ENCODE peak calls at places on chromosomes 5 and 9, in ten cellular contexts. L, N, G, I, U, T, Y, J, S and A are unnamed samples. For H3K4me1 and H3K27me3, the result is how much of the 10 kb centered on the place peaks cover.

GRCh38 chr9:109118802-109119438 is 827 bp downstream of the TMEM245 start:
- DNase-seq in S (no peak), J (peak), N (peak), Y (peak), U (no peak), L (no peak), T (no peak), I (peak), G (peak), A (no peak)

GRCh38 chr9:21080793-21081192 is 3.1 kb upstream of the IFNB1 start:
- DNase-seq in I (no peak), S (no peak), Y (no peak), L (no peak), J (no peak), U (no peak), N (no peak), T (no peak), G (no peak), A (no peak)

GRCh38 chr5:141810702-141811101 is 67.5 kb downstream of the PCDH1 start:
- DNase-seq in I (no peak), U (no peak), S (no peak), T (no peak), G (no peak), N (no peak), L (no peak), Y (no peak), J (no peak), A (no peak)

GRCh38 chr5:108212775-108213346 is 169.0 kb downstream of the FBXL17 start:
- DNase-seq in T (no peak), U (no peak), J (no peak), S (no peak), G (peak), L (no peak), I (peak), Y (peak), N (peak), A (no peak)

GRCh38 chr5:134465856-134466240 is 54.2 kb upstream of the CDKN2AIPNL start:
- DNase-seq in T (peak), I (peak), J (peak), Y (peak), L (peak), S (peak), G (peak), N (peak), U (peak), A (peak)

GRCh38 chr9:136251264-136252115 is 5.9 kb upstream of the QSOX2 start:
- DNase-seq in N (no peak), T (no peak), J (peak), S (no peak), U (no peak), I (no peak), Y (no peak), L (no peak), G (no peak), A (no peak)

GRCh38 chr9:109780453-109781033 is 545 bp downstream of the PALM2AKAP2 start:
- DNase-seq in I (peak), N (no peak), L (no peak), T (no peak), S (no peak), J (no peak), Y (no peak), G (peak), U (no peak), A (no peak)

GRCh38 chr9:126127591-126127990 is 199.0 kb upstream of the MVB12B start:
- DNase-seq in G (no peak), S (no peak), T (no peak), L (no peak), U (no peak), I (no peak), N (no peak), Y (no peak), J (no peak), A (no peak)

GRCh38 chr9:31996331-31996730 is 388.1 kb upstream of the ACO1 start:
- DNase-seq in G (no peak), U (no peak), L (no peak), J (no peak), S (no peak), I (peak), N (no peak), Y (no peak), T (no peak), A (no peak)

GRCh38 chr5:136054133-136054996 is 25.6 kb downstream of the TGFBI start:
- DNase-seq in I (no peak), N (no peak), T (no peak), L (no peak), G (peak), S (peak), J (no peak), Y (peak), U (no peak), A (no peak)

GRCh38 chr9:70034292-70034711 is 9.3 kb upstream of the MAMDC2 start:
- DNase-seq in T (no peak), L (no peak), G (no peak), J (no peak), Y (peak), U (no peak), S (no peak), I (no peak), N (no peak), A (no peak)

GRCh38 chr9:75083188-75083976 is 4.6 kb downstream of the NMRK1 start:
- DNase-seq in U (peak), S (no peak), J (no peak), N (peak), I (peak), Y (no peak), G (no peak), T (peak), L (no peak), A (peak)

GRCh38 chr9:131747352-131747751 is 7.5 kb upstream of the RAPGEF1 start:
- DNase-seq in N (no peak), S (no peak), G (peak), J (peak), L (no peak), U (no peak), T (no peak), I (peak), Y (peak), A (no peak)

GRCh38 chr5:114839360-114839759 is 330.3 kb downstream of the TRIM36 start:
- DNase-seq in S (no peak), U (no peak), T (no peak), N (no peak), J (no peak), Y (no peak), L (no peak), I (no peak), G (no peak), A (no peak)

GRCh38 chr5:42745426-42745825 is 11.2 kb upstream of the CCDC152 start:
- DNase-seq in N (no peak), G (peak), T (peak), L (no peak), S (no peak), I (peak), J (no peak), Y (no peak), U (no peak), A (no peak)

GRCh38 chr5:180070726-180071417 is 687 bp downstream of the RNF130 start:
- DNase-seq in U (no peak), J (peak), I (peak), L (no peak), N (no peak), G (peak), S (no peak), T (peak), Y (peak), A (no peak)

GRCh38 chr9:112061152-112061740 is 113.9 kb downstream of the SUSD1 start:
- DNase-seq in U (peak), N (peak), Y (peak), J (peak), S (peak), G (peak), T (peak), L (peak), I (no peak), A (no peak)

GRCh38 chr5:9545301-9545958 is 445 bp downstream of the SEMA5A start:
- DNase-seq in I (peak), U (peak), J (no peak), G (peak), L (no peak), Y (no peak), N (no peak), T (peak), S (no peak), A (no peak)

GRCh38 chr9:91253488-91253887 is 108.2 kb downstream of the AUH start:
- DNase-seq in I (no peak), J (no peak), S (no peak), Y (peak), N (no peak), T (no peak), L (peak), U (no peak), G (no peak), A (no peak)

GRCh38 chr9:89674667-89675402 is 70.0 kb downstream of the GADD45G start:
- DNase-seq in G (peak), S (no peak), J (peak), L (no peak), U (no peak), I (peak), N (no peak), Y (no peak), T (peak), A (no peak)

GRCh38 chr5:52961238-52961637 is 27.9 kb upstream of the ITGA2 start:
- DNase-seq in S (no peak), J (no peak), Y (no peak), I (no peak), U (no peak), T (no peak), N (no peak), G (peak), L (no peak), A (no peak)

GRCh38 chr5:103119067-103119764 is 722 bp downstream of the GIN1 start:
- DNase-seq in I (no peak), N (no peak), U (no peak), G (peak), T (no peak), L (no peak), J (no peak), Y (peak), S (no peak), A (no peak)

GRCh38 chr9:137055385-137056364 is 1.8 kb upstream of the ENTPD2 start:
- DNase-seq in N (peak), U (no peak), G (peak), S (peak), I (peak), L (no peak), T (peak), J (peak), Y (peak), A (no peak)

GRCh38 chr9:114691046-114691955 is 9.3 kb upstream of the TEX48 start:
- DNase-seq in U (no peak), G (peak), Y (peak), J (no peak), N (no peak), L (peak), T (no peak), S (no peak), I (no peak), A (peak)

GRCh38 chr5:154756203-154756870 is 1.2 kb downstream of the LARP1 start:
- DNase-seq in N (peak), L (peak), J (peak), G (peak), T (peak), U (peak), Y (no peak), S (peak), I (peak), A (peak)

GRCh38 chr9:111598730-111599091 is 736 bp downstream of the PTGR1 start:
- DNase-seq in J (peak), S (peak), I (no peak), G (peak), N (peak), Y (peak), U (peak), T (peak), L (no peak), A (no peak)

GRCh38 chr5:105565531-105565930 is 2002.9 kb upstream of the NUDT12 start:
- DNase-seq in N (no peak), S (no peak), G (no peak), Y (no peak), T (no peak), J (no peak), I (no peak), L (no peak), U (no peak), A (no peak)

GRCh38 chr9:133760713-133761290 is 22.6 kb upstream of the SARDH start:
- DNase-seq in U (peak), J (no peak), Y (no peak), G (no peak), I (no peak), S (peak), L (no peak), N (no peak), T (no peak), A (no peak)

GRCh38 chr9:74006935-74007334 is 490.2 kb upstream of the RORB start:
- DNase-seq in Y (no peak), N (no peak), T (no peak), L (no peak), U (no peak), S (no peak), I (peak), J (no peak), G (no peak), A (no peak)

GRCh38 chr9:137095664-137096517 is 9.1 kb downstream of the MAN1B1 start:
- DNase-seq in U (peak), N (no peak), G (no peak), I (no peak), J (no peak), Y (no peak), S (no peak), T (peak), L (peak), A (peak)

GRCh38 chr5:167030500-167031120 is 1260.8 kb upstream of the WWC1 start:
- DNase-seq in Y (no peak), N (no peak), I (peak), U (no peak), G (peak), T (peak), L (no peak), S (no peak), J (no peak), A (no peak)

GRCh38 chr9:76887951-76888350 is 18.0 kb downstream of the PRUNE2 start:
- DNase-seq in T (no peak), Y (no peak), J (no peak), S (no peak), N (no peak), G (no peak), U (no peak), I (no peak), L (no peak), A (no peak)

GRCh38 chr5:135700731-135701130 is 121.9 kb upstream of the CXCL14 start:
- DNase-seq in Y (no peak), S (no peak), L (no peak), I (no peak), U (no peak), N (no peak), T (no peak), J (no peak), G (no peak), A (no peak)

GRCh38 chr5:173920024-173920753 is 32.0 kb downstream of the CPEB4 start:
- DNase-seq in T (no peak), J (no peak), I (peak), S (no peak), Y (peak), G (peak), U (no peak), L (no peak), N (no peak), A (no peak)

DNA sequence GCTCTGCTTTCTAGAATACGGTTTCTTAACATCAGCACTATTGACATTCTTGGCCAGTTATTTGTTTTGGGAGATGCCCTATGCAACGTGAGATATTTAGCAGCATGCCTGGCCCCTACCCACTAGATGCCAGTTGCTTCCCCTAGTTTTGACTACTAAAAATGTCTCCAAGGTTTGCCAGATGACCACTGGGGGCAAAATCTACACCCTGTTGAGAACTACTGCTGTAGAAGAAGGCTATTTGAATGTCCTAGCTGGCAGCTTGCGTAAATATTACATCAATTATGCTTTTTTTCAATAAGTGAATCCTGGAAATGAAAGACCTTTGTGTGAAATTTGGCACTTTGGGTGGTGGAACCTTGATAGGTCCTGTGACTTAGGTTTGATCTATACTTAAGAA is 5.0 kb downstream of the NCBP1 start:
- DNase-seq in J (no peak), T (no peak), L (no peak), S (no peak), I (peak), U (no peak), G (peak), Y (no peak), N (no peak), A (no peak)
- H3K4me3 ChIP-seq in J (no peak), T (no peak), L (no peak), S (no peak), I (no peak), U (no peak), G (no peak), Y (no peak), N (no peak), A (no peak)

GRCh38 chr5:34598177-34598794 is 57.8 kb upstream of the RAI14 start:
- DNase-seq in U (no peak), T (no peak), Y (peak), L (no peak), S (peak), J (peak), I (no peak), N (no peak), G (peak), A (no peak)
- H3K4me1 ChIP-seq in U (under half), T (under half), Y (under half), L (under half), S (under half), J (under half), I (under half), N (under half), G (under half), A (under half)

GRCh38 chr9:128588581-128589233 is 36.3 kb downstream of the SPTAN1 start:
- DNase-seq in T (no peak), L (no peak), I (no peak), J (no peak), G (no peak), S (no peak), Y (no peak), U (no peak), N (no peak), A (no peak)
- H3K27me3 ChIP-seq in T (under half), L (under half), I (under half), J (under half), G (under half), S (under half), Y (under half), U (under half), N (under half), A (under half)

GRCh38 chr9:128056887-128057723 is 10.0 kb downstream of the NAIF1 start:
- DNase-seq in G (no peak), T (peak), J (peak), L (no peak), N (no peak), U (no peak), Y (peak), S (no peak), I (peak), A (no peak)

GRCh38 chr9:128056086-128056485 is 11.0 kb downstream of the NAIF1 start:
- DNase-seq in G (no peak), T (no peak), L (no peak), I (no peak), Y (no peak), S (no peak), J (no peak), U (no peak), N (no peak), A (no peak)

GRCh38 chr9:128061305-128061704 is 5.8 kb downstream of the NAIF1 start:
- DNase-seq in I (no peak), N (no peak), T (no peak), S (no peak), U (no peak), Y (no peak), J (no peak), L (no peak), G (no peak), A (no peak)

GRCh38 chr9:128057724-128058409 is 9.3 kb downstream of the NAIF1 start:
- DNase-seq in J (no peak), Y (no peak), G (no peak), U (no peak), S (no peak), T (no peak), L (no peak), I (no peak), N (no peak), A (no peak)

GRCh38 chr9:128059365-128059983 is 7.6 kb downstream of the NAIF1 start:
- DNase-seq in T (no peak), N (peak), S (no peak), U (no peak), L (no peak), G (no peak), I (no peak), J (no peak), Y (no peak), A (no peak)
- H3K4me3 ChIP-seq in T (no peak), N (no peak), S (no peak), U (no peak), L (no peak), G (no peak), I (no peak), J (no peak), Y (no peak), A (no peak)

GRCh38 chr5:176389114-176389768 is 690 bp downstream of the HIGD2A start:
- DNase-seq in T (no peak), L (no peak), N (no peak), I (no peak), J (no peak), G (no peak), S (no peak), U (no peak), Y (no peak), A (no peak)
- H3K4me1 ChIP-seq in T (under half), L (under half), N (under half), I (under half), J (under half), G (under half), S (under half), U (under half), Y (under half), A (under half)

GRCh38 chr5:159095882-159096554 is 3.7 kb downstream of the EBF1 start:
- DNase-seq in L (no peak), Y (no peak), S (no peak), J (no peak), G (no peak), U (no peak), T (no peak), I (peak), N (no peak), A (no peak)

GRCh38 chr5:159097461-159098284 is 2.0 kb downstream of the EBF1 start:
- DNase-seq in S (peak), T (no peak), L (no peak), U (no peak), I (peak), J (no peak), G (peak), Y (peak), N (no peak), A (no peak)

GRCh38 chr5:159094745-159095144 is 5.0 kb downstream of the EBF1 start:
- DNase-seq in Y (peak), G (peak), L (peak), J (peak), N (no peak), I (peak), S (peak), T (peak), U (no peak), A (no peak)

GRCh38 chr5:159096555-159097460 is 2.9 kb downstream of the EBF1 start:
- DNase-seq in J (no peak), N (no peak), I (peak), L (no peak), T (no peak), U (no peak), S (peak), Y (no peak), G (no peak), A (no peak)

DNA sequence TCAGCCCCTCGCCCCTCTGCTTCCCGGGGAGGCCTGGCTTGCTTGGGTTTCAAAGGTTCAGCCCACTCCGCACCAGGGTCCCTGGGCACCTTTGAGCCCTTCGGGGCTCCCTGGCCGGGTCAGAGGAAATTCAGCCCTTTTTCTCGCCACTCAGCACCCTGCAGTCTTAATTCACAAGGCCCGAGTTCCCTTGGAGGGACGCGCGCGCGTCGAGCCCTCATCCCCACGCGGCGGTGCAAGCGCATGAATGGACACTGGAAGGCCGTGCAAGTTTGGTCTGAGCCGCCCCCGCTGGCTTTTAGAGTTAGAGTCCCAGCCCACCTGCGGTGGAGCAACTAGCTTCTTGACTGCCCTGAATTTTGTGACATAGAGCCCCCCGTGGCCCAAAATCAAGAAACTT is 4.5 kb downstream of the EBF1 start:
- DNase-seq in T (no peak), N (no peak), Y (no peak), S (peak), G (no peak), J (no peak), U (no peak), L (no peak), I (peak), A (no peak)
- H3K27me3 ChIP-seq in T (half or more), N (under half), Y (under half), S (under half), G (under half), J (under half), U (under half), L (under half), I (half or more), A (under half)

GRCh38 chr5:16931334-16932110 is 4.6 kb downstream of the MYO10 start:
- DNase-seq in L (no peak), G (no peak), J (no peak), S (no peak), N (peak), I (no peak), Y (no peak), U (peak), T (peak), A (no peak)
- H3K4me3 ChIP-seq in L (no peak), G (no peak), J (no peak), S (no peak), N (no peak), I (no peak), Y (no peak), U (no peak), T (no peak), A (no peak)